ENCODE peak calls at places on chromosomes 2 and 18, in eight cellular contexts. M is AG09309, K is right lobe of liver, S is esophagus squamous epithelium, W is astrocyte of the spinal cord, Q is tibial artery, B is mammary epithelial cell, Z is body of pancreas. F is an unnamed sample.

GRCh38 chr2:102064679-102065674 is 73.2 kb downstream of the IL1R2 start:
- DNase-seq in S (no peak), Q (no peak), Z (no peak), W (no peak), M (no peak), K (no peak), B (no peak), F (no peak)

GRCh38 chr2:189654641-189655040 is 6.6 kb upstream of the ASNSD1 start:
- DNase-seq in W (peak), K (no peak), Q (no peak), S (no peak), Z (no peak), B (no peak), M (no peak), F (no peak)

GRCh38 chr2:210584834-210585233 is 28.4 kb downstream of the CPS1 start:
- DNase-seq in M (no peak), Q (no peak), W (peak), K (no peak), S (no peak), B (peak), Z (no peak), F (no peak)

GRCh38 chr2:240622631-240623235 is 2.5 kb upstream of the GPR35 start:
- DNase-seq in K (peak), Q (peak), B (no peak), W (peak), Z (peak), M (no peak), S (no peak), F (no peak)

GRCh38 chr2:105834931-105835330 is 90.2 kb downstream of the NCK2 start:
- DNase-seq in Q (no peak), W (peak), S (no peak), Z (no peak), K (no peak), B (no peak), M (no peak), F (no peak)

GRCh38 chr2:63364866-63365265 is 223.4 kb downstream of the WDPCP start:
- DNase-seq in M (no peak), W (no peak), K (no peak), S (no peak), Q (no peak), Z (no peak), B (no peak), F (no peak)

GRCh38 chr2:59150430-59150829 is 909.3 kb upstream of the FANCL start:
- DNase-seq in K (no peak), B (no peak), W (no peak), S (no peak), M (no peak), Q (no peak), Z (no peak), F (no peak)

GRCh38 chr2:33130544-33130943 is 183.8 kb downstream of the LTBP1 start:
- DNase-seq in W (no peak), Q (no peak), Z (no peak), B (no peak), M (no peak), S (no peak), K (no peak), F (no peak)

GRCh38 chr2:23385351-23385747 is 370 bp downstream of the KLHL29 start:
- DNase-seq in W (peak), M (no peak), Q (peak), Z (peak), B (peak), K (no peak), S (no peak), F (peak)

GRCh38 chr2:54081574-54081973 is 33.8 kb upstream of the ACYP2 start:
- DNase-seq in S (no peak), Q (no peak), W (no peak), K (no peak), B (peak), M (no peak), Z (no peak), F (no peak)

GRCh38 chr2:63194175-63194574 is 143.5 kb downstream of the OTX1 start:
- DNase-seq in K (no peak), S (no peak), Q (no peak), B (no peak), M (no peak), W (no peak), Z (no peak), F (no peak)

GRCh38 chr18:12283256-12283655 is 24.8 kb upstream of the TUBB6 start:
- DNase-seq in K (no peak), S (no peak), W (peak), M (no peak), Z (no peak), B (peak), Q (no peak), F (no peak)
- TF ChIP-seq CTCF in K (no peak), S (no peak), W (peak), M (no peak), Z (no peak), B (peak), Q (no peak), F (no peak)

GRCh38 chr2:230875347-230876315 is 10.9 kb downstream of the ITM2C start:
- DNase-seq in K (peak), B (no peak), S (no peak), M (no peak), Z (no peak), W (no peak), Q (peak), F (no peak)

GRCh38 chr2:230873670-230874401 is 9.1 kb downstream of the ITM2C start:
- DNase-seq in M (no peak), Q (no peak), S (no peak), B (no peak), Z (no peak), W (no peak), K (no peak), F (no peak)

GRCh38 chr2:230874456-230874855 is 9.7 kb downstream of the ITM2C start:
- DNase-seq in M (no peak), Q (peak), S (no peak), K (peak), B (no peak), Z (no peak), W (no peak), F (no peak)

GRCh38 chr2:230872968-230873669 is 8.4 kb downstream of the ITM2C start:
- DNase-seq in W (no peak), K (peak), Z (no peak), B (no peak), M (no peak), Q (no peak), S (no peak), F (no peak)

DNA sequence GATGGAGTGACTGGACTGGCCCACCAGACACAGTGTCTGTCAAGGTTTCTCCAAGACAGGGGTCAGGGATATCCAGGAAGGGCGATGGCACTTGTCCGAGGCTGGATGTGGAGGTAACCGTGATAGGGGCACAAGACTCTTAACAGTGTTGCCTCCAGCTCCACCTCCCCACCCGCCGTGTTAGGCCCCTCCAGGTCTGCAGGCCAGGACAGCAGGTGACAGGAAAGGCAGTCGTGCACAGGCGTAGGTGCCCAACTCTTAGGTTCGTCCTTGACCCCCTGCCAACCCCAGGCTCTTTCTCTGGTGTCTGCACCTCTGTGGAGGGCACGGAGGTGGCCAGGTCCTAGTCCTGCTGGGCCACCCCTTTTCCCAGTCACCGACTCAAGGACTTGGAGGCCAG is 10.1 kb downstream of the ITM2C start:
- DNase-seq in Z (no peak), M (no peak), Q (no peak), W (no peak), B (no peak), S (no peak), K (peak), F (no peak)
- H3K4me3 ChIP-seq in Z (no peak), M (no peak), Q (no peak), W (no peak), B (no peak), S (no peak), K (no peak), F (no peak)

DNA sequence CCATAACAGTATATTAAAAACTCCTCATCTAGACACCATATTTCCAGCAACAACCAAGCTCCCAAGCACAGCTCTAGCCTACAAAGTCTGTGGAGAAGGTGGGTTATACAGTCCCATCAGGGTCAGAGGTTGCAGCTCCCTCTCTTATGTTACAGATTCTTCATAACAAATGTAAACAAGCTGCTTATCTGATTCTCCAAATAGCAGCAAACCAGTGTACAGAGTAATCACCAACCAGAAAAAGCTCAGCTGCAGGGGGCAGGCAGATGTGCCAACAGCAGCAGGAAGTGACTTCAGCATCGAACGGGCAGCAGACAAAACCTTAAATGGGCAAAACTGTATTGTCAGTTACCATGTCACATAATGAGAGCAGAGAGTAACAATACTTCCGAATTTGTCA is 52.9 kb upstream of the NABP1 start:
- DNase-seq in M (no peak), Q (no peak), S (no peak), W (peak), K (no peak), B (no peak), Z (peak), F (no peak)
- TF ChIP-seq CTCF in M (no peak), Q (no peak), S (no peak), W (no peak), K (no peak), B (no peak), Z (no peak), F (no peak)

DNA sequence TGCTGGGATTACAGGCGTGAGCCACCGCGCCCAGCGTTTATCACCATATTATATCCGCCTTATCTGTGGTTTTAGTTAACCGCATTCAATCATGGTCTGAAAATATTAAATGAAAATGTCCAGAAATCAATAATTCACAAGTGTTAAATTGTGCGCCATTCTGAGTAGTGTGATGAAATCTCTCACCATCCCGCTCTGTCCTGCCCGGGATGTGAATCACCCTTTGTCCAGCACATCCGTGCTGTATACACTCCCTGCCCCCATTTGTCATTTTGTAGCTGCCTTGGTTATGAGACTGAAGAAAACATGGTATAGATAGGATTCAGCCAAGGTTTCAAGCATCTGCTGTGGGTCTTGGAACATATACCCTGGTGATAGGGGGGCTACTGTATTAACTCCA is 70.7 kb downstream of the TIMM21 start:
- DNase-seq in Q (no peak), M (no peak), K (no peak), W (no peak), Z (no peak), B (no peak), S (no peak), F (no peak)
- H3K4me3 ChIP-seq in Q (no peak), M (no peak), K (no peak), W (no peak), Z (no peak), B (no peak), S (no peak), F (no peak)

GRCh38 chr18:76805221-76805620 is 17.1 kb upstream of the ZNF236 start:
- DNase-seq in B (peak), S (no peak), Z (no peak), W (peak), Q (no peak), K (no peak), M (no peak), F (no peak)
- TF ChIP-seq CTCF in B (peak), S (no peak), Z (no peak), W (no peak), Q (no peak), K (no peak), M (peak), F (no peak)

DNA sequence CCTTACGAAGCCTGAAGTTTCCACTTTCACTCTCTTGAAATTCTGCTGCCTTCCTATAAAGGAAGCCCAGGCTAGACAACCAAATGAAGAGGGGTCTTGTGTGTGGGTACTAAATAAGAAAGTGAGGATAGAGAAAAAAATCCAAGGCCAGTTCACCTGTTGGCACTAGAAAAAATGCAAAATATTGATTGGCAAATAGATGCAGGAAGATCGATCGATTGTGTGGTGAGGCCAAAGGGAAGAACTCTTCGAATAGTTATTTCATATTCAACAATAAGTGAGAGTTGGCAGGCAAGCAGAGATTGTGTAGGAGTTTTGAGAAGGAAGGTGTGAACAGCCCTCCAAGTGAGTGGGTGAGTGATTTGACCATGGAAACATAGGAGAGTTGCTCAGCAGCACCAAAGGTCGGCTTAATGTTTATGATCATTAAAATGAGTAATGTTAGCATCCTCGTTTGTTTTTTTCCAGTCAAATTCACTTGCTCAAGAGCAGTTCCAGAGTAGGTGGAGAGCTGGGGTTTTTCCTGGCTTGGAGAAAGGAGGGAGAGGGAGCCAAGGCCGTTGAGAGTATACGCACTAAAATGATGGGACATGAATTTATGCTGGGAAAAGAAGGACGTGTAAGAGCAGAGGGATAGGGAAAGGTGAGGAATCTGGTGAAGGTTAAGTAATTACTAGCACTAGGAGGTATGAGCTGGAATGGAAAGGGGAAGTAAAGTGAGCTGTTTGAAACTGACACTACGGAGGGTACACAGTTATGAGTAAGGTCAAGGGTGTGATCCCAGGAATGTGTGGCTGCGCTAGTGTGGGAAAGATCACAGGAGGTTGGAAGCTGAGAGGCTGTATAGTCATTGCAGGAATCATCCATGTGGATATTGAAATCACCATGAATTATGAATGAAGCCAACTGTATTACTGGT is 1.1 kb upstream of the NAPG start:
- DNase-seq in M (peak), S (no peak), Q (no peak), Z (peak), K (no peak), B (peak), W (peak), F (peak)
- H3K4me3 ChIP-seq in M (peak), S (no peak), Q (peak), Z (no peak), K (peak), B (no peak), W (no peak), F (peak)

DNA sequence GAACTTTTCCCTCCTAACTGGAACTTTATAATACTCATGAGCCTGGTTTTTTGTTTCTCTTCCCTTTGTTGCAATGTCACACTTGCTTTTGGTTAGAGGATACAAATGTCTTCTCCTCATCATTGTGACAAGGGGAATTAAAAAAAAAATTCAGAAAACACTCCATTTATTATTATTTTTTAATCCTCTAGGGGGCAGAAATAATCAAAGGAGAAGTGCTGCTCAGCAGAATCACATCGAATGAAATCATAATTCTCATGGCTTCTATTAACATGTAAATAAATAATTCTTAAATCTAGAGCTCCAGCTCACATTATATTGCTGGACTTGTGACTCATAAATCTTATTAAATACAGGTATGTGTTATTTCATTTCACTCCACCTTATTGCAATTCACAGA is 273.8 kb downstream of the TRIB2 start:
- DNase-seq in Z (no peak), B (no peak), Q (no peak), W (no peak), M (no peak), S (no peak), K (no peak), F (no peak)
- TF ChIP-seq CTCF in Z (peak), B (peak), Q (no peak), W (no peak), M (peak), S (no peak), K (peak), F (no peak)

DNA sequence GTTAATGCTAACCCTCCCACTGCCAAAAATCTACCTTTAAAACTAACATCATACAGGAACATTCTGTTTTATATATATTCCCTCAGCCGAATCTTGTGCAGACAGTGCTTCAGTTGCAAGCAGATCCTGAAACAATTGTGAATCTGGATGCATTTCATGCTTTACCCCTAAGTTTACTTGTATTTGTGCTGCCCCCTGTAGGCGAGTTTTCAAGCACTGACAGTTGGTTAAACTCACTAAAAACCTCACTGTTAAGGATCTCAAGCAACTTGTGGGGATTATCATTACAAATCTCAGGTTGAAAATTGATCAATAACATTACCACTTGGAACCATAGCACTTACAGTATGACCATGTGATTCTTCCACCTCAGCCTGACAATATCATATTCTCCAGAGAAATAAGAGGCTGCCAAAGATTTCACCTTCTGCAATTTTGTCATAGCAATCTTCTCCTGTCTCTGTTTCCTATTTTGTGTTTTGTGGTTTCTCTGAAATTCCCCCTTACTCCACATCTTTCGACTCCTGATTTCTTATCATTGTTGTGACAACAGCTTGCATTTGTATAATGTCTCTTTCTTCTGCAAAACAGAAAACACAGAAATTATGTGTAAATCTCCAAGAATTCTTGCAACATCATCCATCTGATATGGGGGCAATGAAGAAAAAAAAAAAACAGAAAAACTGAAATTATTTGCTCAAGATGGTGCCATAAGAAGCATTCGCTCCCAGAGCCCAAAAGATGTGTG is 354.6 kb upstream of the SETBP1 start:
- DNase-seq in Q (peak), B (peak), Z (peak), S (no peak), M (peak), K (no peak), W (peak), F (peak)
- H3K4me3 ChIP-seq in Q (no peak), B (no peak), Z (no peak), S (no peak), M (no peak), K (no peak), W (no peak), F (no peak)

GRCh38 chr18:47992266-47992665 is 61.8 kb upstream of the SMAD2 start:
- DNase-seq in M (no peak), S (no peak), K (no peak), Q (no peak), B (no peak), W (no peak), Z (no peak), F (no peak)
- TF ChIP-seq CTCF in M (no peak), S (no peak), K (no peak), Q (no peak), B (no peak), W (no peak), Z (no peak), F (no peak)

GRCh38 chr2:121365061-121365460 is 80.1 kb upstream of the TFCP2L1 start:
- DNase-seq in Q (no peak), K (no peak), S (no peak), B (no peak), W (no peak), Z (no peak), M (no peak), F (no peak)
- H3K4me3 ChIP-seq in Q (no peak), K (no peak), S (no peak), B (no peak), W (no peak), Z (no peak), M (no peak), F (no peak)